ENCODE peak calls at places on chromosomes 5 and 9, in five cellular contexts. Y, G, W, N and K are unnamed samples.

GRCh38 chr9:98861881-98862501 is 54.5 kb downstream of the GALNT12 start:
- DNase-seq in Y (peak), G (no peak), W (peak), N (no peak), K (peak)

GRCh38 chr9:111752455-111752854 is 42.3 kb downstream of the SHOC1 start:
- DNase-seq in Y (no peak), G (no peak), W (no peak), N (no peak), K (peak)

GRCh38 chr5:140182075-140182709 is 7.2 kb downstream of the CYSTM1 start:
- DNase-seq in Y (peak), G (peak), W (no peak), N (no peak), K (peak)

GRCh38 chr9:133792721-133793470 is 54.7 kb upstream of the SARDH start:
- DNase-seq in Y (peak), G (peak), W (peak), N (peak), K (peak)

GRCh38 chr9:37953204-37953774 is 49.4 kb upstream of the SLC25A51 start:
- DNase-seq in Y (no peak), G (no peak), W (no peak), N (no peak), K (no peak)

GRCh38 chr5:132813599-132814440 is 718 bp downstream of the SOWAHA start:
- DNase-seq in Y (no peak), G (no peak), W (no peak), N (peak), K (peak)

GRCh38 chr5:124060413-124061095 is 548.6 kb downstream of the CSNK1G3 start:
- DNase-seq in Y (no peak), G (no peak), W (no peak), N (no peak), K (no peak)

GRCh38 chr5:80591352-80591751 is 21.3 kb upstream of the ANKRD34B start:
- DNase-seq in Y (no peak), G (no peak), W (no peak), N (no peak), K (no peak)

GRCh38 chr5:146751781-146752401 is 126.7 kb downstream of the PPP2R2B start:
- DNase-seq in Y (no peak), G (no peak), W (no peak), N (no peak), K (no peak)

GRCh38 chr5:168765220-168766037 is 186.3 kb upstream of the PANK3 start:
- DNase-seq in Y (peak), G (peak), W (peak), N (no peak), K (no peak)

GRCh38 chr5:172981931-172982330 is 1.6 kb upstream of the ATP6V0E1 start:
- DNase-seq in Y (no peak), G (no peak), W (no peak), N (no peak), K (no peak)

GRCh38 chr9:35168963-35169362 is 7.2 kb downstream of the UNC13B start:
- DNase-seq in Y (no peak), G (no peak), W (no peak), N (no peak), K (no peak)

GRCh38 chr9:95724253-95724991 is 151.1 kb upstream of the ERCC6L2 start:
- DNase-seq in Y (no peak), G (no peak), W (no peak), N (no peak), K (no peak)

GRCh38 chr9:89850633-89851325 is 246.0 kb downstream of the GADD45G start:
- DNase-seq in Y (peak), G (no peak), W (peak), N (peak), K (no peak)

GRCh38 chr9:121620777-121621437 is 30.5 kb upstream of the DAB2IP start:
- DNase-seq in Y (no peak), G (no peak), W (no peak), N (no peak), K (peak)

GRCh38 chr5:172722309-172722815 is 48.6 kb downstream of the DUSP1 start:
- DNase-seq in Y (no peak), G (no peak), W (no peak), N (no peak), K (no peak)

GRCh38 chr5:56176155-56176798 is 56.9 kb downstream of the ANKRD55 start:
- DNase-seq in Y (peak), G (peak), W (peak), N (no peak), K (peak)

GRCh38 chr9:113538646-113539430 is 75.3 kb downstream of the RGS3 start:
- DNase-seq in Y (no peak), G (no peak), W (peak), N (peak), K (no peak)

GRCh38 chr5:102910240-102911226 is 155.4 kb downstream of the PAM start:
- DNase-seq in Y (peak), G (no peak), W (no peak), N (no peak), K (peak)

GRCh38 chr9:127081250-127082185 is 40.9 kb downstream of the ANGPTL2 start:
- DNase-seq in Y (no peak), G (no peak), W (no peak), N (no peak), K (no peak)

GRCh38 chr5:13913962-13914361 is 30.5 kb downstream of the DNAH5 start:
- DNase-seq in Y (no peak), G (no peak), W (no peak), N (no peak), K (no peak)

GRCh38 chr5:37769840-37770239 is 70.0 kb downstream of the GDNF start:
- DNase-seq in Y (no peak), G (no peak), W (no peak), N (no peak), K (no peak)

GRCh38 chr9:125924351-125924750 is 177.2 kb downstream of the PBX3 start:
- DNase-seq in Y (no peak), G (no peak), W (no peak), N (no peak), K (no peak)

GRCh38 chr9:214488-215448 is at the start of gene DOCK8:
- DNase-seq in Y (no peak), G (peak), W (peak), N (peak), K (peak)

GRCh38 chr5:33043598-33043997 is 332.5 kb downstream of the NPR3 start:
- DNase-seq in Y (no peak), G (no peak), W (no peak), N (no peak), K (no peak)

GRCh38 chr5:141753971-141754713 is 72.1 kb upstream of the ARAP3 start:
- DNase-seq in Y (peak), G (no peak), W (no peak), N (no peak), K (peak)
- H3K4me3 ChIP-seq in Y (no peak), G (no peak), W (no peak), N (no peak), K (no peak)

DNA sequence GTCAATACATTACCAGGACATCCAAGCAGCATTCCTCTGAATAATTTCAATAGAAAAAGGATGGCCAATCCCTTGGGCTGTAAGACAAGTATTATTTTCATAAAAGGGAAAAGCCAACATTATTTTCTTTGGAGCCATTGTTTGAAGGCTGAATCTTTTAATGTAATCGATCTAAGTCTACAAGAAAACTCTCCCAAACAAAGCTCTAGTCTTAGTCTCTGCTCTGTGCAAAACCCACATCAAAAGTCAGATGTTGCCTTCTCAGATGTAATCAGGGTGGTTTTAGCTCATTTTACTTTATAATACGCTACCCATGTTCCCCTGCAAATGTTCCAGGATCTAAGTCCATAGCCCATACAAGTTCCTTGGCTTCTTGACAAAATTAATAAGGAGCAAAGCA is 325.6 kb downstream of the TRPM3 start:
- DNase-seq in Y (no peak), G (no peak), W (no peak), N (no peak), K (no peak)
- TF ChIP-seq CTCF in Y (no peak), G (no peak), W (no peak), N (no peak), K (no peak)

GRCh38 chr5:177498013-177498847 is 826 bp upstream of the PDLIM7 start:
- DNase-seq in Y (no peak), G (peak), W (no peak), N (peak), K (peak)
- H3K4me3 ChIP-seq in Y (peak), G (peak), W (peak), N (peak), K (peak)

GRCh38 chr9:20625003-20625349 is 2.7 kb upstream of the MLLT3 start:
- DNase-seq in Y (no peak), G (no peak), W (no peak), N (no peak), K (no peak)
- TF ChIP-seq CTCF in Y (no peak), G (no peak), W (no peak), N (no peak), K (no peak)